ENCODE peak calls at places on chromosomes 4 and X, in ten cellular contexts. One of them, this sample, is unnamed. For H3K4me1, the result is how much of the 10 kb centered on the place peaks cover.

GRCh38 chrX:41558531-41558930 is 111.4 kb downstream of the NYX start:
- DNase-seq in IMR-90: peak
- DNase-seq in aorta: no peak
- DNase-seq in mesendoderm: no peak
- DNase-seq in heart right ventricle: no peak
- DNase-seq in neural progenitor cell: peak
- DNase-seq in cardiac muscle cell: peak
- DNase-seq in PC-3: peak
- DNase-seq in A549: peak
- DNase-seq in uterus: no peak
- DNase-seq in this sample: peak

GRCh38 chr4:82629238-82630000 is 67.6 kb upstream of the TMEM150C start:
- DNase-seq in heart right ventricle: no peak
- DNase-seq in aorta: no peak
- DNase-seq in IMR-90: peak
- DNase-seq in cardiac muscle cell: peak
- DNase-seq in uterus: no peak
- DNase-seq in PC-3: no peak
- DNase-seq in mesendoderm: peak
- DNase-seq in A549: no peak
- DNase-seq in neural progenitor cell: no peak
- DNase-seq in this sample: no peak

GRCh38 chr4:39730067-39730466 is 32.1 kb downstream of the UBE2K start:
- DNase-seq in heart right ventricle: no peak
- DNase-seq in uterus: no peak
- DNase-seq in A549: peak
- DNase-seq in mesendoderm: no peak
- DNase-seq in IMR-90: no peak
- DNase-seq in PC-3: no peak
- DNase-seq in cardiac muscle cell: peak
- DNase-seq in aorta: no peak
- DNase-seq in neural progenitor cell: no peak
- DNase-seq in this sample: no peak

GRCh38 chr4:55568905-55569504 is 22.3 kb upstream of the CLOCK start:
- DNase-seq in uterus: no peak
- DNase-seq in neural progenitor cell: no peak
- DNase-seq in IMR-90: no peak
- DNase-seq in A549: no peak
- DNase-seq in cardiac muscle cell: no peak
- DNase-seq in aorta: no peak
- DNase-seq in mesendoderm: no peak
- DNase-seq in PC-3: peak
- DNase-seq in heart right ventricle: no peak
- DNase-seq in this sample: no peak

GRCh38 chrX:42119076-42119475 is 195.7 kb upstream of the CASK start:
- DNase-seq in cardiac muscle cell: peak
- DNase-seq in PC-3: peak
- DNase-seq in uterus: no peak
- DNase-seq in heart right ventricle: no peak
- DNase-seq in neural progenitor cell: no peak
- DNase-seq in A549: peak
- DNase-seq in mesendoderm: peak
- DNase-seq in IMR-90: peak
- DNase-seq in aorta: no peak
- DNase-seq in this sample: no peak

GRCh38 chrX:11759172-11759460 is 1.1 kb downstream of the MSL3 start:
- DNase-seq in aorta: no peak
- DNase-seq in heart right ventricle: no peak
- DNase-seq in neural progenitor cell: no peak
- DNase-seq in A549: no peak
- DNase-seq in IMR-90: no peak
- DNase-seq in PC-3: no peak
- DNase-seq in cardiac muscle cell: no peak
- DNase-seq in mesendoderm: no peak
- DNase-seq in uterus: no peak
- DNase-seq in this sample: no peak

GRCh38 chr4:174707277-174707676 is 121.8 kb downstream of the GLRA3 start:
- DNase-seq in neural progenitor cell: no peak
- DNase-seq in IMR-90: no peak
- DNase-seq in mesendoderm: no peak
- DNase-seq in cardiac muscle cell: no peak
- DNase-seq in heart right ventricle: no peak
- DNase-seq in uterus: no peak
- DNase-seq in A549: no peak
- DNase-seq in aorta: no peak
- DNase-seq in PC-3: peak
- DNase-seq in this sample: no peak

GRCh38 chr4:118682928-118683327 is 2.3 kb upstream of the METTL14 start:
- DNase-seq in aorta: no peak
- DNase-seq in A549: peak
- DNase-seq in IMR-90: peak
- DNase-seq in PC-3: peak
- DNase-seq in neural progenitor cell: peak
- DNase-seq in mesendoderm: peak
- DNase-seq in cardiac muscle cell: peak
- DNase-seq in uterus: no peak
- DNase-seq in heart right ventricle: no peak
- DNase-seq in this sample: no peak

GRCh38 chrX:40153335-40154221 is 55.8 kb upstream of the BCOR start:
- DNase-seq in heart right ventricle: no peak
- DNase-seq in uterus: peak
- DNase-seq in PC-3: peak
- DNase-seq in A549: peak
- DNase-seq in cardiac muscle cell: peak
- DNase-seq in aorta: peak
- DNase-seq in IMR-90: no peak
- DNase-seq in neural progenitor cell: peak
- DNase-seq in mesendoderm: peak
- DNase-seq in this sample: no peak

GRCh38 chrX:29659911-29660310 is 555.5 kb upstream of the MAGEB2 start:
- DNase-seq in PC-3: no peak
- DNase-seq in A549: no peak
- DNase-seq in IMR-90: no peak
- DNase-seq in heart right ventricle: no peak
- DNase-seq in uterus: no peak
- DNase-seq in mesendoderm: no peak
- DNase-seq in neural progenitor cell: no peak
- DNase-seq in aorta: no peak
- DNase-seq in cardiac muscle cell: no peak
- DNase-seq in this sample: no peak

GRCh38 chrX:29662759-29663503 is 552.4 kb upstream of the MAGEB2 start:
- DNase-seq in cardiac muscle cell: peak
- DNase-seq in A549: peak
- DNase-seq in uterus: no peak
- DNase-seq in IMR-90: peak
- DNase-seq in mesendoderm: peak
- DNase-seq in PC-3: peak
- DNase-seq in neural progenitor cell: no peak
- DNase-seq in heart right ventricle: no peak
- DNase-seq in aorta: no peak
- DNase-seq in this sample: no peak

GRCh38 chrX:29661290-29661689 is 554.1 kb upstream of the MAGEB2 start:
- DNase-seq in mesendoderm: no peak
- DNase-seq in cardiac muscle cell: peak
- DNase-seq in A549: peak
- DNase-seq in heart right ventricle: no peak
- DNase-seq in IMR-90: peak
- DNase-seq in neural progenitor cell: no peak
- DNase-seq in PC-3: peak
- DNase-seq in aorta: no peak
- DNase-seq in uterus: no peak
- DNase-seq in this sample: no peak

GRCh38 chrX:29665532-29665931 is 549.8 kb upstream of the MAGEB2 start:
- DNase-seq in PC-3: no peak
- DNase-seq in A549: no peak
- DNase-seq in mesendoderm: no peak
- DNase-seq in heart right ventricle: no peak
- DNase-seq in cardiac muscle cell: no peak
- DNase-seq in neural progenitor cell: no peak
- DNase-seq in uterus: no peak
- DNase-seq in IMR-90: no peak
- DNase-seq in aorta: no peak
- DNase-seq in this sample: no peak

DNA sequence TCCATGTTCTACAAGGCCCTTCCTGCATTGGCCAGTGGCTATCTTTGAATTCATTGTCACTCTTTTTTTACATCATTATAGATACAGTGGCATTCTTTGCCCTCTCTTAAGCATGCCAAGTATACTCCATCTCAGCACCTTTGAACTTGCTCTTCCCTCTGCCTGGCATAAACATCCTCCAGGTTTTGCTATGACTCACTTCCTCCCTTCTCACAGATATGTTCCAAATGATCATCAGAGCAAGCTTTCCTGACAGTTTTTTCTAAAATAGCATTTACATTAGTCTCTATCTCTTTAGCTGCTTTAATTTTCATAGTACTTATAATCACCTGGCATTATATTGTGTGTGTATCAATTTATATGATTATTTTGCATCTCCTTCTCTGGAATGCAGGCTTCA is 553.3 kb upstream of the MAGEB2 start:
- DNase-seq in PC-3: peak
- DNase-seq in IMR-90: peak
- DNase-seq in aorta: no peak
- DNase-seq in A549: peak
- DNase-seq in neural progenitor cell: no peak
- DNase-seq in heart right ventricle: no peak
- DNase-seq in cardiac muscle cell: peak
- DNase-seq in uterus: no peak
- DNase-seq in mesendoderm: peak
- DNase-seq in this sample: no peak
- H3K27ac ChIP-seq in PC-3: peak
- H3K27ac ChIP-seq in IMR-90: peak
- H3K27ac ChIP-seq in aorta: no peak
- H3K27ac ChIP-seq in A549: peak
- H3K27ac ChIP-seq in neural progenitor cell: no peak
- H3K27ac ChIP-seq in heart right ventricle: no peak
- H3K27ac ChIP-seq in cardiac muscle cell: no peak
- H3K27ac ChIP-seq in uterus: no peak
- H3K27ac ChIP-seq in mesendoderm: no peak
- H3K27ac ChIP-seq in this sample: no peak

DNA sequence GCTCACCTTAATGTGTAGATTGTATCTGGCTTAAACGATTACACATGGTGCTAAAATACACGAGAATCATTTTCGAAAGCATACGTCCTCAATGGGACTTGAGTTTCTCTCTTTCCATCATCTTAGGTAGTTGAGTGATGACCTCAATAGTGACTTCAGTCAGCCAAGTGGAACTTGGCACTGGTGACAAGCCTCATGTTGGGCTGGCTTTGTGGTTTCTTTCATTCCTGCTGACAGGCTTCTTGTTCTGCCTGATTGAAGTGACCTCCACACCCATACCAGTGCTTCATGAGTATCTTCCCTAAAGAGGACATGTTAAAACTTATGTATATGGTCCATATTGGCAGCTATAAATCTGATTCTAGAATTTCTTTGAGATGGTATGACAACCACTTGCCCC is 159.1 kb upstream of the WDR1 start:
- DNase-seq in cardiac muscle cell: no peak
- DNase-seq in PC-3: no peak
- DNase-seq in aorta: no peak
- DNase-seq in A549: no peak
- DNase-seq in IMR-90: no peak
- DNase-seq in mesendoderm: no peak
- DNase-seq in heart right ventricle: no peak
- DNase-seq in neural progenitor cell: no peak
- DNase-seq in uterus: no peak
- DNase-seq in this sample: no peak
- H3K4me1 ChIP-seq in cardiac muscle cell: under half
- H3K4me1 ChIP-seq in PC-3: under half
- H3K4me1 ChIP-seq in aorta: under half
- H3K4me1 ChIP-seq in A549: under half
- H3K4me1 ChIP-seq in IMR-90: under half
- H3K4me1 ChIP-seq in mesendoderm: under half
- H3K4me1 ChIP-seq in heart right ventricle: under half
- H3K4me1 ChIP-seq in neural progenitor cell: under half
- H3K4me1 ChIP-seq in uterus: under half
- H3K4me1 ChIP-seq in this sample: under half

GRCh38 chr4:78568640-78569261 is 17.2 kb downstream of the ANXA3 start:
- DNase-seq in A549: peak
- DNase-seq in mesendoderm: peak
- DNase-seq in cardiac muscle cell: peak
- DNase-seq in uterus: no peak
- DNase-seq in neural progenitor cell: no peak
- DNase-seq in PC-3: no peak
- DNase-seq in heart right ventricle: no peak
- DNase-seq in IMR-90: no peak
- DNase-seq in aorta: no peak
- DNase-seq in this sample: no peak

GRCh38 chr4:78566834-78567501 is 15.4 kb downstream of the ANXA3 start:
- DNase-seq in aorta: no peak
- DNase-seq in mesendoderm: no peak
- DNase-seq in uterus: no peak
- DNase-seq in PC-3: peak
- DNase-seq in neural progenitor cell: no peak
- DNase-seq in cardiac muscle cell: no peak
- DNase-seq in heart right ventricle: no peak
- DNase-seq in A549: no peak
- DNase-seq in IMR-90: no peak
- DNase-seq in this sample: no peak

GRCh38 chr4:78567502-78568075 is 16.0 kb downstream of the ANXA3 start:
- DNase-seq in neural progenitor cell: no peak
- DNase-seq in PC-3: no peak
- DNase-seq in cardiac muscle cell: no peak
- DNase-seq in heart right ventricle: no peak
- DNase-seq in A549: no peak
- DNase-seq in IMR-90: no peak
- DNase-seq in aorta: no peak
- DNase-seq in mesendoderm: peak
- DNase-seq in uterus: no peak
- DNase-seq in this sample: peak

GRCh38 chr4:78562687-78563086 is 11.1 kb downstream of the ANXA3 start:
- DNase-seq in neural progenitor cell: no peak
- DNase-seq in IMR-90: no peak
- DNase-seq in cardiac muscle cell: no peak
- DNase-seq in uterus: no peak
- DNase-seq in mesendoderm: no peak
- DNase-seq in aorta: no peak
- DNase-seq in heart right ventricle: no peak
- DNase-seq in A549: no peak
- DNase-seq in PC-3: no peak
- DNase-seq in this sample: no peak

GRCh38 chr4:78565971-78566372 is 14.4 kb downstream of the ANXA3 start:
- DNase-seq in PC-3: peak
- DNase-seq in A549: peak
- DNase-seq in uterus: no peak
- DNase-seq in neural progenitor cell: no peak
- DNase-seq in mesendoderm: peak
- DNase-seq in IMR-90: peak
- DNase-seq in cardiac muscle cell: peak
- DNase-seq in aorta: no peak
- DNase-seq in heart right ventricle: no peak
- DNase-seq in this sample: no peak
- H3K27ac ChIP-seq in PC-3: peak
- H3K27ac ChIP-seq in A549: peak
- H3K27ac ChIP-seq in uterus: no peak
- H3K27ac ChIP-seq in neural progenitor cell: no peak
- H3K27ac ChIP-seq in mesendoderm: no peak
- H3K27ac ChIP-seq in IMR-90: peak
- H3K27ac ChIP-seq in cardiac muscle cell: no peak
- H3K27ac ChIP-seq in aorta: no peak
- H3K27ac ChIP-seq in heart right ventricle: no peak
- H3K27ac ChIP-seq in this sample: no peak

DNA sequence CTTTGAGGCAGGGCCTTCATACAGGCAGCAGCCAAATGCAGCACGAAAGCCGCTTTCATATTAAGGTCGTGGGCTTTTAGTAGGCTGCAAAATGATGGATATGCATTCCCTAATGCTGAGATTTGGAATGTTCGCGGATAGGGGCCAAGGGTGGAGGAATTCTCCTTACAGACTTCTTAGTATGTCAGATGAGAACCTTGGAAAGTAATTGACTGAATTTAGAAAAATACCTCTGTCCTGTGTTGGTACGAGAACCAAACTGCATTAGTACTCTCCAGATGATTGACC is 1.1 kb downstream of the SEC24B start:
- DNase-seq in heart right ventricle: no peak
- DNase-seq in aorta: no peak
- DNase-seq in PC-3: no peak
- DNase-seq in A549: no peak
- DNase-seq in cardiac muscle cell: peak
- DNase-seq in IMR-90: peak
- DNase-seq in uterus: no peak
- DNase-seq in neural progenitor cell: no peak
- DNase-seq in mesendoderm: no peak
- DNase-seq in this sample: no peak
- H3K4me1 ChIP-seq in heart right ventricle: half or more
- H3K4me1 ChIP-seq in aorta: under half
- H3K4me1 ChIP-seq in PC-3: under half
- H3K4me1 ChIP-seq in A549: under half
- H3K4me1 ChIP-seq in cardiac muscle cell: under half
- H3K4me1 ChIP-seq in IMR-90: under half
- H3K4me1 ChIP-seq in uterus: under half
- H3K4me1 ChIP-seq in neural progenitor cell: under half
- H3K4me1 ChIP-seq in mesendoderm: under half
- H3K4me1 ChIP-seq in this sample: under half

This sample was measured in small intestine.